ENCODE peak calls at places on chromosomes 13 and 19, in six cellular contexts. One of them, this sample, is unnamed.

GRCh38 chr19:12611361-12611699 is 610 bp downstream of the ZNF791 start:
- DNase-seq in K562: no peak
- DNase-seq in HepG2: peak
- DNase-seq in GM12878: no peak
- DNase-seq in A549: peak
- DNase-seq in endothelial cell of umbilical vein: peak
- DNase-seq in this sample: no peak

GRCh38 chr13:101449971-101450748 is 2.3 kb upstream of the ITGBL1 start:
- DNase-seq in GM12878: no peak
- DNase-seq in endothelial cell of umbilical vein: peak
- DNase-seq in A549: peak
- DNase-seq in HepG2: no peak
- DNase-seq in K562: no peak
- DNase-seq in this sample: no peak

GRCh38 chr19:36058481-36059179 is 3.9 kb downstream of the WDR62 start:
- DNase-seq in GM12878: no peak
- DNase-seq in K562: no peak
- DNase-seq in A549: no peak
- DNase-seq in HepG2: peak
- DNase-seq in endothelial cell of umbilical vein: no peak
- DNase-seq in this sample: no peak

GRCh38 chr13:67235265-67235664 is 5.1 kb upstream of the PCDH9 start:
- DNase-seq in GM12878: no peak
- DNase-seq in HepG2: no peak
- DNase-seq in A549: no peak
- DNase-seq in endothelial cell of umbilical vein: no peak
- DNase-seq in K562: no peak
- DNase-seq in this sample: no peak

GRCh38 chr13:77751513-77752456 is 54.3 kb downstream of the SLAIN1 start:
- DNase-seq in HepG2: peak
- DNase-seq in A549: peak
- DNase-seq in K562: peak
- DNase-seq in endothelial cell of umbilical vein: peak
- DNase-seq in GM12878: peak
- DNase-seq in this sample: peak

GRCh38 chr13:72004236-72004635 is 137.2 kb upstream of the DACH1 start:
- DNase-seq in A549: no peak
- DNase-seq in K562: no peak
- DNase-seq in endothelial cell of umbilical vein: no peak
- DNase-seq in HepG2: no peak
- DNase-seq in GM12878: no peak
- DNase-seq in this sample: no peak

GRCh38 chr13:109700176-109700575 is 86.2 kb downstream of the IRS2 start:
- DNase-seq in endothelial cell of umbilical vein: peak
- DNase-seq in GM12878: no peak
- DNase-seq in HepG2: no peak
- DNase-seq in K562: peak
- DNase-seq in A549: peak
- DNase-seq in this sample: peak

GRCh38 chr19:42529248-42529764 is 1.0 kb upstream of the CEACAM1 start:
- DNase-seq in K562: peak
- DNase-seq in GM12878: no peak
- DNase-seq in HepG2: peak
- DNase-seq in A549: peak
- DNase-seq in endothelial cell of umbilical vein: peak
- DNase-seq in this sample: peak

GRCh38 chr19:50658438-50659317 is 9.4 kb downstream of the C19orf81 start:
- DNase-seq in K562: peak
- DNase-seq in HepG2: no peak
- DNase-seq in endothelial cell of umbilical vein: peak
- DNase-seq in GM12878: no peak
- DNase-seq in A549: peak
- DNase-seq in this sample: peak

GRCh38 chr19:11373166-11373884 is 1.1 kb upstream of the SWSAP1 start:
- DNase-seq in GM12878: no peak
- DNase-seq in K562: no peak
- DNase-seq in A549: no peak
- DNase-seq in HepG2: no peak
- DNase-seq in endothelial cell of umbilical vein: no peak
- DNase-seq in this sample: peak

GRCh38 chr13:31408927-31409326 is 209.2 kb downstream of the B3GLCT start:
- DNase-seq in endothelial cell of umbilical vein: no peak
- DNase-seq in GM12878: no peak
- DNase-seq in HepG2: no peak
- DNase-seq in K562: no peak
- DNase-seq in A549: no peak
- DNase-seq in this sample: no peak

GRCh38 chr13:108987488-108987887 is 358.1 kb downstream of the MYO16 start:
- DNase-seq in HepG2: no peak
- DNase-seq in K562: no peak
- DNase-seq in A549: no peak
- DNase-seq in endothelial cell of umbilical vein: no peak
- DNase-seq in GM12878: no peak
- DNase-seq in this sample: no peak

GRCh38 chr13:28837111-28837510 is 17.0 kb downstream of the MTUS2 start:
- DNase-seq in GM12878: no peak
- DNase-seq in HepG2: no peak
- DNase-seq in K562: no peak
- DNase-seq in A549: no peak
- DNase-seq in endothelial cell of umbilical vein: no peak
- DNase-seq in this sample: no peak
- TF ChIP-seq MYC in GM12878: no peak
- TF ChIP-seq MYC in HepG2: no peak
- TF ChIP-seq MYC in K562: no peak
- TF ChIP-seq MYC in A549: no peak
- TF ChIP-seq MYC in endothelial cell of umbilical vein: no peak
- TF ChIP-seq MYC in this sample: no peak

GRCh38 chr13:27621116-27621365 is 651 bp upstream of the POLR1D start:
- DNase-seq in GM12878: no peak
- DNase-seq in K562: no peak
- DNase-seq in A549: no peak
- DNase-seq in endothelial cell of umbilical vein: peak
- DNase-seq in HepG2: no peak
- DNase-seq in this sample: no peak

GRCh38 chr13:27621366-27622101 is at the start of gene POLR1D:
- DNase-seq in endothelial cell of umbilical vein: peak
- DNase-seq in GM12878: peak
- DNase-seq in A549: peak
- DNase-seq in HepG2: peak
- DNase-seq in K562: peak
- DNase-seq in this sample: peak

GRCh38 chr13:27620377-27621115 is at the start of gene LNX2:
- DNase-seq in A549: peak
- DNase-seq in HepG2: peak
- DNase-seq in endothelial cell of umbilical vein: peak
- DNase-seq in K562: peak
- DNase-seq in GM12878: peak
- DNase-seq in this sample: peak

GRCh38 chr13:27619093-27619705 is 1.1 kb downstream of the LNX2 start:
- DNase-seq in HepG2: peak
- DNase-seq in endothelial cell of umbilical vein: peak
- DNase-seq in A549: no peak
- DNase-seq in K562: no peak
- DNase-seq in GM12878: no peak
- DNase-seq in this sample: peak

DNA sequence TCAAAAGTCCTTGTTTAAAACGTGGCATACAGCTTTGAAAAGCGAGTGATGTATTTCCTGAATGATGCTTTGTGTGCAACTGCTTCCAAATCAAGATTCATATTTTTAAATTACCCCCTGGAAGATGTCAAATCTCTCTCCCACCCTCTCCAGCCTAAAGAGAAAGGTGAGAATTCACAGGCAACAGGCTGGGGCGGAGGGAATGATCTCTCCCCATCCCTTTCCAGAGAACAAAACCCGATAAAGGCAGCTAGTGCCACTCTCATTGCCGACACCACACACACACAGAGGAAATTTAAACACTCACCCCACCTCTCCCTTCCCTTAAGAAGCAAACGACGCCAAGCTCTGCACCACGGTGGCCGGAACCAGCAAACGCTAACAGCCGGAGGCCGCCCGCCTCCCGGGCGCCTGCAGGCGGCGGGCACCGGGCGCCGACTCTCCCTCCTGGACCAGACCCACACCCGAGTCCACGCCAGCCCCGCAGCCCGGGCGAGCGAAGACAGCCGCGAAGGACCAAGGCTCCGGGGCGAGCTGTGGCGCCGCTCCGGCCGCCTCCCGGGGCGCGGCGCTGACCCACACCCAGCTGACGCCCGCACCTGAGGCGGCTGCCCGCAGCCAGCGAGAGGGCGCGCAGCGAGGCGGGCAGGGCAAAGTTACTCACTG is 485 bp downstream of the LNX2 start:
- DNase-seq in endothelial cell of umbilical vein: peak
- DNase-seq in GM12878: no peak
- DNase-seq in HepG2: peak
- DNase-seq in K562: no peak
- DNase-seq in A549: peak
- DNase-seq in this sample: peak
- TF ChIP-seq CTCF in endothelial cell of umbilical vein: peak
- TF ChIP-seq CTCF in GM12878: no peak
- TF ChIP-seq CTCF in HepG2: no peak
- TF ChIP-seq CTCF in K562: peak
- TF ChIP-seq CTCF in A549: no peak
- TF ChIP-seq CTCF in this sample: no peak

DNA sequence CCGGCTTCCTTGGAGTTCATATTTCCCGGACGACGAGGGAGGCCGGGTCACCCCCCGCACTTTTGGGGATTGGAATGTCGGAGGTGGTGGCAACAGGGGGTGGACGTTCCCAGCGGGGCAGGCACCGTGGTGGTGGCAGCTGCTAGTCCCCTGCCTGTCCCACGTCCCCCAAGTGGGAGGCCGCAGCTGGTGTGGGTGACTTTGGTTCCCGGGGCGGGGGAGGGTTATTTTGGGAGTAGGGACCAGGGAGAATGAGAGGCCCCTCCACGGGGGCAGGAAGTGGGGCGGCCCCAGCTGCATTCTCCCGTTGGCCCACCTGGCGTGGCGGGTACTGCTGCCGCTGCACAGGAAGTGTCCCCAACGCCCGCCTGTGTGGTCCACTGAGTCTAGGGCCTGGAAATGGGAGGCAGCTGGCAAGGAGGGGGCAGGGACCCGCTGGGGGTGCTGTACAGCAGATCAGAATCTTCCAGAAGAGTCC is 11.1 kb upstream of the PLIN3 start:
- DNase-seq in GM12878: no peak
- DNase-seq in K562: peak
- DNase-seq in HepG2: no peak
- DNase-seq in A549: no peak
- DNase-seq in endothelial cell of umbilical vein: no peak
- DNase-seq in this sample: no peak
- TF ChIP-seq MYC in GM12878: no peak
- TF ChIP-seq MYC in K562: no peak
- TF ChIP-seq MYC in HepG2: no peak
- TF ChIP-seq MYC in A549: no peak
- TF ChIP-seq MYC in endothelial cell of umbilical vein: no peak
- TF ChIP-seq MYC in this sample: no peak

GRCh38 chr19:17555929-17556813 is 722 bp downstream of the COLGALT1 start:
- DNase-seq in endothelial cell of umbilical vein: peak
- DNase-seq in A549: peak
- DNase-seq in K562: peak
- DNase-seq in GM12878: no peak
- DNase-seq in HepG2: no peak
- DNase-seq in this sample: peak
- TF ChIP-seq CTCF in endothelial cell of umbilical vein: no peak
- TF ChIP-seq CTCF in A549: no peak
- TF ChIP-seq CTCF in K562: no peak
- TF ChIP-seq CTCF in GM12878: no peak
- TF ChIP-seq CTCF in HepG2: peak
- TF ChIP-seq CTCF in this sample: no peak

DNA sequence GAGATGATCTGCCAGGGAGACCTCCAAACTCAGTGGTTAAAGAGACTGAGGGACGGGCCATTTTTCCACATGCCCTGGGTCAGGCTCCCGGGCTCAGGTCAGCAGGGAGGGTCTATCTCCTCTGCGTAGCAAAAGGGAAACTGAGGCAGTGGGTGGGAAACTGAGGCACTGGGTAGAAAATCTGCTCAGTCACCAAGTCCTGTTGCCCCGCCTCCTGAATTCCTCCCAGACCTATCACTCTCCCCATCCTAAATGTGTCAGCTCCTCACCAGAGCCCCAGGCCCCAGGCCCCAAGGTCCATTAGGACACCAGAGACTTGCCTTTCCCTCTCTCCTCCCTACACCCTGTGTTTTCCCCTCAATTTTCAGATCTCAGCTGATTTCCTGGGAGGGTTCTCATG is 2.4 kb downstream of the CD320 start:
- DNase-seq in A549: no peak
- DNase-seq in endothelial cell of umbilical vein: no peak
- DNase-seq in K562: no peak
- DNase-seq in HepG2: no peak
- DNase-seq in GM12878: no peak
- DNase-seq in this sample: peak
- TF ChIP-seq MYC in A549: no peak
- TF ChIP-seq MYC in endothelial cell of umbilical vein: no peak
- TF ChIP-seq MYC in K562: no peak
- TF ChIP-seq MYC in HepG2: no peak
- TF ChIP-seq MYC in GM12878: no peak
- TF ChIP-seq MYC in this sample: no peak

GRCh38 chr19:1223018-1223855 is 14.6 kb downstream of the CBARP start:
- DNase-seq in A549: peak
- DNase-seq in endothelial cell of umbilical vein: no peak
- DNase-seq in K562: no peak
- DNase-seq in GM12878: no peak
- DNase-seq in HepG2: no peak
- DNase-seq in this sample: peak
- TF ChIP-seq CTCF in A549: peak
- TF ChIP-seq CTCF in endothelial cell of umbilical vein: peak
- TF ChIP-seq CTCF in K562: peak
- TF ChIP-seq CTCF in GM12878: peak
- TF ChIP-seq CTCF in HepG2: peak
- TF ChIP-seq CTCF in this sample: peak